ENCODE peak calls at places on chromosomes 11 and 22, in five cellular contexts. One of them, this sample, is unnamed.

GRCh38 chr11:26297179-26297970 is 34.6 kb upstream of the ANO3 start:
- DNase-seq in C1 segment of cervical spinal cord: no peak
- DNase-seq in T-helper 1 cell: peak; percentile 8
- DNase-seq in Panc1: no peak
- DNase-seq in fibroblast of pulmonary artery: peak; percentile 87
- DNase-seq in this sample: peak; percentile 35

GRCh38 chr22:37739611-37740049 is 42.8 kb downstream of the TRIOBP start:
- DNase-seq in C1 segment of cervical spinal cord: no peak
- DNase-seq in T-helper 1 cell: no peak
- DNase-seq in Panc1: no peak
- DNase-seq in fibroblast of pulmonary artery: no peak
- DNase-seq in this sample: no peak

GRCh38 chr22:45441158-45441557 is 27.7 kb downstream of the RIBC2 start:
- DNase-seq in C1 segment of cervical spinal cord: peak; percentile 2
- DNase-seq in T-helper 1 cell: peak; percentile 25
- DNase-seq in Panc1: peak; percentile 17
- DNase-seq in fibroblast of pulmonary artery: peak; percentile 74
- DNase-seq in this sample: peak; percentile 61

GRCh38 chr11:42631223-42631843 is 680.5 kb upstream of the API5 start:
- DNase-seq in C1 segment of cervical spinal cord: no peak
- DNase-seq in T-helper 1 cell: no peak
- DNase-seq in Panc1: no peak
- DNase-seq in fibroblast of pulmonary artery: peak; percentile 22
- DNase-seq in this sample: no peak

GRCh38 chr11:30585892-30586250 is 282 bp downstream of the MPPED2 start:
- DNase-seq in C1 segment of cervical spinal cord: peak; percentile 64
- DNase-seq in T-helper 1 cell: no peak
- DNase-seq in Panc1: no peak
- DNase-seq in fibroblast of pulmonary artery: no peak
- DNase-seq in this sample: peak; percentile 49

GRCh38 chr11:131918663-131919062 is 548.2 kb downstream of the NTM start:
- DNase-seq in C1 segment of cervical spinal cord: no peak
- DNase-seq in T-helper 1 cell: no peak
- DNase-seq in Panc1: no peak
- DNase-seq in fibroblast of pulmonary artery: no peak
- DNase-seq in this sample: no peak

GRCh38 chr11:130675456-130675855 is 227.0 kb downstream of the ADAMTS15 start:
- DNase-seq in C1 segment of cervical spinal cord: no peak
- DNase-seq in T-helper 1 cell: no peak
- DNase-seq in Panc1: no peak
- DNase-seq in fibroblast of pulmonary artery: peak; percentile 87
- DNase-seq in this sample: no peak

GRCh38 chr22:39686178-39686620 is 115.6 kb downstream of the CACNA1I start:
- DNase-seq in C1 segment of cervical spinal cord: no peak
- DNase-seq in T-helper 1 cell: no peak
- DNase-seq in Panc1: no peak
- DNase-seq in fibroblast of pulmonary artery: no peak
- DNase-seq in this sample: no peak

GRCh38 chr11:20672575-20672974 is 3.2 kb downstream of the NELL1 start:
- DNase-seq in C1 segment of cervical spinal cord: no peak
- DNase-seq in T-helper 1 cell: no peak
- DNase-seq in Panc1: no peak
- DNase-seq in fibroblast of pulmonary artery: peak; percentile 10
- DNase-seq in this sample: no peak

GRCh38 chr11:126716456-126717083 is 284.0 kb downstream of the KIRREL3 start:
- DNase-seq in C1 segment of cervical spinal cord: peak; percentile 63
- DNase-seq in T-helper 1 cell: peak; percentile 20
- DNase-seq in Panc1: peak; percentile 18
- DNase-seq in fibroblast of pulmonary artery: peak; percentile 37
- DNase-seq in this sample: peak; percentile 48

GRCh38 chr11:15216678-15217077 is 102.0 kb downstream of the INSC start:
- DNase-seq in C1 segment of cervical spinal cord: no peak
- DNase-seq in T-helper 1 cell: no peak
- DNase-seq in Panc1: no peak
- DNase-seq in fibroblast of pulmonary artery: no peak
- DNase-seq in this sample: peak; percentile 27

GRCh38 chr11:96293583-96293982 is 49.4 kb downstream of the MAML2 start:
- DNase-seq in C1 segment of cervical spinal cord: no peak
- DNase-seq in T-helper 1 cell: peak; percentile 47
- DNase-seq in Panc1: no peak
- DNase-seq in fibroblast of pulmonary artery: peak; percentile 52
- DNase-seq in this sample: no peak

GRCh38 chr11:115439385-115439784 is 64.8 kb downstream of the CADM1 start:
- DNase-seq in C1 segment of cervical spinal cord: no peak
- DNase-seq in T-helper 1 cell: no peak
- DNase-seq in Panc1: no peak
- DNase-seq in fibroblast of pulmonary artery: no peak
- DNase-seq in this sample: no peak

GRCh38 chr22:39292561-39293074 is 26.8 kb downstream of the RPL3 start:
- DNase-seq in C1 segment of cervical spinal cord: peak; percentile 63
- DNase-seq in T-helper 1 cell: no peak
- DNase-seq in Panc1: no peak
- DNase-seq in fibroblast of pulmonary artery: peak; percentile 97
- DNase-seq in this sample: peak; percentile 48

GRCh38 chr22:26416670-26417270 is 12.3 kb upstream of the ASPHD2 start:
- DNase-seq in C1 segment of cervical spinal cord: no peak
- DNase-seq in T-helper 1 cell: no peak
- DNase-seq in Panc1: no peak
- DNase-seq in fibroblast of pulmonary artery: peak; percentile 73
- DNase-seq in this sample: no peak

GRCh38 chr11:72583177-72583553 is 91.1 kb downstream of the PDE2A start:
- DNase-seq in C1 segment of cervical spinal cord: no peak
- DNase-seq in T-helper 1 cell: no peak
- DNase-seq in Panc1: no peak
- DNase-seq in fibroblast of pulmonary artery: no peak
- DNase-seq in this sample: no peak

GRCh38 chr11:17244046-17244445 is 32.5 kb upstream of the NUCB2 start:
- DNase-seq in C1 segment of cervical spinal cord: no peak
- DNase-seq in T-helper 1 cell: peak; percentile 13
- DNase-seq in Panc1: no peak
- DNase-seq in fibroblast of pulmonary artery: no peak
- DNase-seq in this sample: no peak

GRCh38 chr11:113895367-113896155 is 9.0 kb upstream of the HTR3B start:
- DNase-seq in C1 segment of cervical spinal cord: no peak
- DNase-seq in T-helper 1 cell: no peak
- DNase-seq in Panc1: no peak
- DNase-seq in fibroblast of pulmonary artery: no peak
- DNase-seq in this sample: peak; percentile 65

GRCh38 chr11:1939006-1939626 is 8.0 kb upstream of the MRPL23 start:
- DNase-seq in C1 segment of cervical spinal cord: no peak
- DNase-seq in T-helper 1 cell: no peak
- DNase-seq in Panc1: no peak
- DNase-seq in fibroblast of pulmonary artery: no peak
- DNase-seq in this sample: no peak

GRCh38 chr11:112590778-112591177 is 330.1 kb upstream of the PLET1 start:
- DNase-seq in C1 segment of cervical spinal cord: no peak
- DNase-seq in T-helper 1 cell: no peak
- DNase-seq in Panc1: no peak
- DNase-seq in fibroblast of pulmonary artery: peak; percentile 50
- DNase-seq in this sample: no peak

GRCh38 chr11:9219115-9219514 is 46.0 kb downstream of the DENND5A start:
- DNase-seq in C1 segment of cervical spinal cord: no peak
- DNase-seq in T-helper 1 cell: no peak
- DNase-seq in Panc1: no peak
- DNase-seq in fibroblast of pulmonary artery: peak; percentile 98
- DNase-seq in this sample: no peak

GRCh38 chr22:49543876-49544275 is 283.8 kb downstream of the BRD1 start:
- DNase-seq in C1 segment of cervical spinal cord: no peak
- DNase-seq in T-helper 1 cell: no peak
- DNase-seq in Panc1: no peak
- DNase-seq in fibroblast of pulmonary artery: no peak
- DNase-seq in this sample: no peak

GRCh38 chr11:8812438-8812837 is 98.6 kb upstream of the AKIP1 start:
- DNase-seq in C1 segment of cervical spinal cord: peak; percentile 30
- DNase-seq in T-helper 1 cell: no peak
- DNase-seq in Panc1: no peak
- DNase-seq in fibroblast of pulmonary artery: peak; percentile 54
- DNase-seq in this sample: no peak

GRCh38 chr22:17120711-17121234 is 387 bp downstream of the TMEM121B start:
- DNase-seq in C1 segment of cervical spinal cord: no peak
- DNase-seq in T-helper 1 cell: no peak
- DNase-seq in Panc1: no peak
- DNase-seq in fibroblast of pulmonary artery: no peak
- DNase-seq in this sample: peak; percentile 52

GRCh38 chr11:17343907-17344306 is 7.7 kb upstream of the NCR3LG1 start:
- DNase-seq in C1 segment of cervical spinal cord: no peak
- DNase-seq in T-helper 1 cell: no peak
- DNase-seq in Panc1: no peak
- DNase-seq in fibroblast of pulmonary artery: peak; percentile 84
- DNase-seq in this sample: no peak

GRCh38 chr11:67983916-67984315 is 20.0 kb downstream of the UNC93B1 start:
- DNase-seq in C1 segment of cervical spinal cord: no peak
- DNase-seq in T-helper 1 cell: no peak
- DNase-seq in Panc1: no peak
- DNase-seq in fibroblast of pulmonary artery: no peak
- DNase-seq in this sample: no peak

GRCh38 chr11:102201776-102202175 is 91.5 kb downstream of the YAP1 start:
- DNase-seq in C1 segment of cervical spinal cord: no peak
- DNase-seq in T-helper 1 cell: no peak
- DNase-seq in Panc1: no peak
- DNase-seq in fibroblast of pulmonary artery: no peak
- DNase-seq in this sample: no peak

GRCh38 chr11:96272542-96273306 is 70.3 kb downstream of the MAML2 start:
- DNase-seq in C1 segment of cervical spinal cord: no peak
- DNase-seq in T-helper 1 cell: no peak
- DNase-seq in Panc1: no peak
- DNase-seq in fibroblast of pulmonary artery: peak; percentile 65
- DNase-seq in this sample: no peak

GRCh38 chr11:36141161-36141560 is 148.1 kb downstream of the COMMD9 start:
- DNase-seq in C1 segment of cervical spinal cord: no peak
- DNase-seq in T-helper 1 cell: no peak
- DNase-seq in Panc1: no peak
- DNase-seq in fibroblast of pulmonary artery: no peak
- DNase-seq in this sample: no peak

GRCh38 chr11:11420512-11420911 is 67.5 kb upstream of the CSNK2A3 start:
- DNase-seq in C1 segment of cervical spinal cord: no peak
- DNase-seq in T-helper 1 cell: no peak
- DNase-seq in Panc1: no peak
- DNase-seq in fibroblast of pulmonary artery: no peak
- DNase-seq in this sample: no peak

GRCh38 chr11:91641153-91641552 is 583.5 kb upstream of the FAT3 start:
- DNase-seq in C1 segment of cervical spinal cord: no peak
- DNase-seq in T-helper 1 cell: no peak
- DNase-seq in Panc1: no peak
- DNase-seq in fibroblast of pulmonary artery: no peak
- DNase-seq in this sample: no peak

GRCh38 chr22:16777284-16777924 is 47.8 kb downstream of the XKR3 start:
- DNase-seq in C1 segment of cervical spinal cord: no peak
- DNase-seq in T-helper 1 cell: no peak
- DNase-seq in Panc1: no peak
- DNase-seq in fibroblast of pulmonary artery: no peak
- DNase-seq in this sample: no peak

GRCh38 chr11:102451693-102452460 is 688 bp downstream of the TMEM123 start:
- DNase-seq in C1 segment of cervical spinal cord: peak; percentile 75
- DNase-seq in T-helper 1 cell: peak; percentile 93
- DNase-seq in Panc1: no peak
- DNase-seq in fibroblast of pulmonary artery: peak; percentile 35
- DNase-seq in this sample: peak; percentile 50

GRCh38 chr11:46659908-46660307 is 40.5 kb downstream of the ARHGAP1 start:
- DNase-seq in C1 segment of cervical spinal cord: no peak
- DNase-seq in T-helper 1 cell: no peak
- DNase-seq in Panc1: no peak
- DNase-seq in fibroblast of pulmonary artery: peak; percentile 73
- DNase-seq in this sample: no peak

GRCh38 chr11:10864688-10865087 is 6.8 kb upstream of the ZBED5 start:
- DNase-seq in C1 segment of cervical spinal cord: no peak
- DNase-seq in T-helper 1 cell: no peak
- DNase-seq in Panc1: no peak
- DNase-seq in fibroblast of pulmonary artery: no peak
- DNase-seq in this sample: no peak

This sample was measured in HEK293T.